ENCODE peak calls at places on chromosomes 5 and 9, in eight cellular contexts. K, V, N, P, E, S, J and H are unnamed samples.

GRCh38 chr5:180387798-180388197 is 34.7 kb upstream of the GFPT2 start:
- DNase-seq in V (no peak), P (no peak), J (no peak), E (no peak), S (no peak), N (no peak), K (no peak), H (no peak)

GRCh38 chr5:160802567-160802966 is 49.4 kb downstream of the ATP10B start:
- DNase-seq in K (no peak), N (no peak), S (no peak), V (peak; percentile 11), P (no peak), J (no peak), E (peak; percentile 17), H (no peak)

GRCh38 chr9:124475158-124475867 is 25.1 kb downstream of the ADGRD2 start:
- DNase-seq in J (no peak), E (no peak), V (no peak), N (peak; percentile 22), S (no peak), K (no peak), P (no peak), H (no peak)

GRCh38 chr9:36995927-36996471 is 38.1 kb downstream of the PAX5 start:
- DNase-seq in N (peak; percentile 89), E (peak; percentile 11), K (no peak), J (no peak), S (peak; percentile 53), V (peak; percentile 54), P (peak; percentile 50), H (peak; percentile 59)

GRCh38 chr5:1204693-1205242 is 3.4 kb downstream of the SLC6A19 start:
- DNase-seq in J (no peak), S (peak; percentile 38), V (peak; percentile 62), P (peak; percentile 56), K (no peak), E (peak; percentile 2), N (peak; percentile 37), H (peak; percentile 45)

GRCh38 chr5:67770431-67771025 is 445.0 kb upstream of the PIK3R1 start:
- DNase-seq in P (no peak), V (no peak), E (no peak), J (no peak), K (no peak), N (no peak), S (no peak), H (no peak)

GRCh38 chr5:18329346-18329745 is 695.1 kb downstream of the TAF11L14 start:
- DNase-seq in V (no peak), E (no peak), N (no peak), K (no peak), P (no peak), J (no peak), S (no peak), H (peak; percentile 41)

GRCh38 chr5:92391-93220 is 638 bp downstream of the PLEKHG4B start:
- DNase-seq in E (no peak), V (peak; percentile 29), S (no peak), J (no peak), K (no peak), N (no peak), P (no peak), H (no peak)